ENCODE peak calls at places on chromosomes 2 and 18, in six cellular contexts. J is heart right ventricle, Y is PC-3, I is psoas muscle, P is A549, V is adrenal gland. A is an unnamed sample.

GRCh38 chr2:135074216-135074615 is 22.1 kb downstream of the RAB3GAP1 start:
- DNase-seq in J (no peak), Y (peak; percentile 79), I (no peak), P (no peak), V (no peak), A (no peak)

GRCh38 chr2:238251331-238251730 is 11.5 kb upstream of the HES6 start:
- DNase-seq in J (peak; percentile 6), Y (no peak), I (no peak), P (no peak), V (no peak), A (no peak)

GRCh38 chr2:177282101-177282573 is 17.6 kb upstream of the NFE2L2 start:
- DNase-seq in J (peak; percentile 17), Y (no peak), I (no peak), P (no peak), V (no peak), A (no peak)

GRCh38 chr2:145198555-145198954 is 678.6 kb upstream of the ZEB2 start:
- DNase-seq in J (no peak), Y (no peak), I (no peak), P (no peak), V (no peak), A (no peak)

GRCh38 chr2:23551875-23552274 is 166.9 kb downstream of the KLHL29 start:
- DNase-seq in J (no peak), Y (no peak), I (no peak), P (no peak), V (no peak), A (no peak)

GRCh38 chr2:115412501-115412900 is 970.1 kb downstream of the DPP10 start:
- DNase-seq in J (no peak), Y (peak; percentile 32), I (no peak), P (no peak), V (no peak), A (no peak)

GRCh38 chr2:8856176-8856575 is 18.8 kb upstream of the KIDINS220 start:
- DNase-seq in J (no peak), Y (no peak), I (no peak), P (no peak), V (no peak), A (no peak)

GRCh38 chr2:68428746-68429145 is 38.3 kb downstream of the FBXO48 start:
- DNase-seq in J (no peak), Y (no peak), I (no peak), P (no peak), V (no peak), A (no peak)

GRCh38 chr18:79203017-79203605 is 133.9 kb downstream of the ATP9B start:
- DNase-seq in J (no peak), Y (peak; percentile 93), I (no peak), P (no peak), V (no peak), A (no peak)

GRCh38 chr18:12946549-12947354 is 1.1 kb upstream of the SEH1L start:
- DNase-seq in J (peak; percentile 60), Y (peak; percentile 56), I (peak; percentile 46), P (peak; percentile 16), V (peak; percentile 82), A (peak; percentile 52)

GRCh38 chr2:108640731-108641130 is 78.6 kb upstream of the RANBP2 start:
- DNase-seq in J (no peak), Y (peak; percentile 78), I (no peak), P (peak; percentile 27), V (no peak), A (no peak)

DNA sequence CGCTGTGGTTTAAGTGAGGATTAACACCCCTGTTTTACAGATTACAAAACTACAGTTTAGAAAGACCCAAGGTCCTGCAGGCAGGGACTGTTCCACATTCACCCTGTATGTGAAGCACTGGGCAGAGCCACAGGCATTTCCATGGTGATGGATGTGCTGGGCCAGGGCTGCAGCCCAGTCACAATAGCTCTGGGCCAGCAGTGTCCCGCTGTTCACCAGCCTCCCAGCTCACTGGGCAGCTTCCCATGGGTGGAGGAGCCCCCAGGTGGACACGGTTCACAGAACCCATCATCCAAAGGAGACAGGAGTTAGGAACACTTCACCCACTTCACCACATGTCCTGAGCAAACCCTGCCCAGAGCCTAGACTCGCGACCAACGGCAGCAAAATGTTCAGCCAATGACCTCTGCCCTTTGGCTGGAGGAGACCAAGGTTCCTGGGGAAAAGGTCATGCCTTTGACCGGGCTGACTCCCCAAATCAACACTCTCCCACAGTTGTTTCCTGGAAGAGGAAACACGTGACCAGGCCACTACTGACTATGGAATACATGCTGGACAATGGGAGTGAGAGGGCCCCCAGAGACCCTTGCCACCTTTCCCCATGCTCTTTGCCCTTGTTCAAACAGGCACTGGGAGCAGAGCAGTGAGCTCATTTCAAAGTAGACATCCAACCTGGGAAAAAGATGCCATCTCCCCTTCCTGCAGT is 28.0 kb upstream of the SLC35F6 start:
- DNase-seq in J (no peak), Y (no peak), I (no peak), P (no peak), V (peak; percentile 85), A (no peak)
- TF ChIP-seq CTCF in J (no peak), Y (no peak), I (no peak), P (no peak), V (no peak), A (no peak)

DNA sequence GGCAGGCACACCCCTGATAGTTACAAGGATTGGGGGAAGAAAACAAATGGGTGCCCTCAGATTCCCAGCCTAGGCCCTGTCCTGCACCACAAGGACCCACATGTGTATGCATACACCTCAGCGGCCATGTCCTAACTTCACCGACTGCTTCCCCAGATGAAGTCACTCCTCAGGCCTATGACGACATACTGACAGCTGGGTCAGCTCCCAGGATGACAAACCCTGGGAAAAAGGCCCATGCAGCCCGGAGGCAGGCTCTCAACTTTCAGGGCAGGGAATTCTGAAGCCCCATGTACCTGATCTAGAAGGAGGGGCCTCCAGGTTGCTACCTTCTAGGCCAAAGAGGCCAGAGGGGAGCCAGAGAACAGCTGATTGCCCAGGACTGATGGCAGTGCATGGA is 11.0 kb upstream of the PLEKHM3 start:
- DNase-seq in J (no peak), Y (no peak), I (no peak), P (no peak), V (no peak), A (no peak)
- H3K4me1 ChIP-seq in J (peaks cover 6% of the 10 kb centered on the region), Y (peaks cover 17% of the 10 kb centered on the region), I (no peaks in the 10 kb centered on the region), P (peaks cover 6% of the 10 kb centered on the region), V (peaks cover 11% of the 10 kb centered on the region), A (no peaks in the 10 kb centered on the region)

DNA sequence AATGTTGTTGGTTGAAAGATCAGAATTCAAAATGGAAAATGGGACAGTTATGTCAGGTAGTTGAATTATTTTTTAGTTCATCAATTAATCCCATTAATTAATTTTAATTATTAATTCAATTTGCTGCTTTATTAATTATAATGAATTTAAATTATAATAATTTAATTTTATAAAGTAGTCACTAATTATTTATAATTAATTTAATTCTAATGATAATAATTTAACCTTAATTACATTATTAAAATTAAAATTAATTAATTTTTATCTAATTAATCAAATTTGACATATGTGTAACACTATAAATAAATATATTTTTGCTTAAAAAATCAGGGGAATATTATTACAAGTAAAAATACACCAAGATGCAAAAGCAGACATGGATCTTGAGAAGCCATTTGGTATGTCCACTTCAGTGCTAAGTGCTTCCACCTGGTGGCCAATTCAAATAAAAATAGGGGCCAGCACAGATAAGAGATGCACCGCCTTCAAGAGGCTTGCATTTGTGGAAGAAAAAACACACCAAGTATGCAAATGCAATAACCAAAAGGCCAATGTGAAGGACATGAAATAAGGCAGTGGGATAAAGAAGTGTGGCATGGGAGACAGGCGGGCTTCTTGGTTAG is 73.2 kb downstream of the MBP start:
- DNase-seq in J (no peak), Y (peak; percentile 81), I (no peak), P (peak; percentile 44), V (no peak), A (no peak)
- TF ChIP-seq CTCF in J (peak; percentile 68), Y (peak; percentile 73), I (peak; percentile 72), P (peak; percentile 43), V (peak; percentile 19), A (peak; percentile 37)

DNA sequence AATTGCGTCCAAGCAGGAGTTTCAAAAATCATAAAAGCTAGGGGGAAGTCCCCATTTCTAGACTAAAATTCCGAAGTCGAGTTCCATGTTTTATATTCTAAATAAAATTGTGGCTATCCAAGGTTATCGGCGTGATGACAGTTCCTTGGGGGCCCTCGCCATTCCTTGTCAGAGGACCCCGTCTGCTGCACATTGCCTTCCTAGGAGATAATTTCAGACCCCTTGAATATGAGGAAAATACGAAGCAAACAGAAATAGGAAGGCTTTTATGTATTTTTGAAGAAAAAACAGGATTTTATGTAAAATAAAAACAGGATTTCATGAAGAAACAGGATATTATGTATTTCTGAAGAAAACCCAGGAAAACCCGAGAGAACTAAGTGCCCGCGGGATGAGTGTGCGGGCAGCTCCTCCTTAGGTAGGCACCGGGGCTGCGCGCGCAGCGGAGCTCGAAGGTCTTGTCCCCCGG is 465 bp upstream of the PLEKHA3 start:
- DNase-seq in J (no peak), Y (no peak), I (no peak), P (no peak), V (no peak), A (no peak)
- H3K4me1 ChIP-seq in J (peaks cover 59% of the 10 kb centered on the region), Y (peaks cover 39% of the 10 kb centered on the region), I (peaks cover 46% of the 10 kb centered on the region), P (peaks cover 49% of the 10 kb centered on the region), V (peaks cover 57% of the 10 kb centered on the region), A (peaks cover 30% of the 10 kb centered on the region)

DNA sequence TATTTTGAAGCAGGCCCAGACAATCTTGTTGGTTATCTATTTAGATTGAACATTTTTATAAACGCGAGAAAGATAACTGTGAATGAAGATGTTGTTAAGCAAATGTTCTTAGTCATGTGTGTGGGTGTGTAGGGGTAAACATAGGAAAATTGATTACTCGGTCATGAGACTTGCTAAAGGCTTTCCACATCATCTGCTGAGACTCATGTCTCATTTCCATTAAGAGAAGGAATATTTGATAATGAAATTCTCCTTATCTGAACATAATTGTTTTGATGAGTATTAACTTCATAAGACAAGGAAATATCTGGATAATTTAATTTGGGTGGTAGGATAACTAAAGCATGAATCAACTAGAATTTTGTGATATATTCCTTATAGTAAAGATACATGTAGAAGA is 19.7 kb downstream of the CCDC102B start:
- DNase-seq in J (no peak), Y (no peak), I (no peak), P (no peak), V (no peak), A (no peak)
- TF ChIP-seq CTCF in J (no peak), Y (no peak), I (no peak), P (no peak), V (no peak), A (no peak)

GRCh38 chr2:27298391-27299080 is 9.7 kb downstream of the UCN start:
- DNase-seq in J (no peak), Y (peak; percentile 83), I (no peak), P (no peak), V (no peak), A (no peak)
- H3K4me1 ChIP-seq in J (peaks cover 8% of the 10 kb centered on the region), Y (peaks cover 24% of the 10 kb centered on the region), I (peaks cover 64% of the 10 kb centered on the region), P (peaks cover 17% of the 10 kb centered on the region), V (peaks cover 6% of the 10 kb centered on the region), A (no peaks in the 10 kb centered on the region)

GRCh38 chr2:110853516-110853915 is 121.1 kb downstream of the ACOXL start:
- DNase-seq in J (no peak), Y (peak; percentile 50), I (no peak), P (peak; percentile 38), V (peak; percentile 58), A (no peak)
- TF ChIP-seq CTCF in J (peak; percentile 61), Y (peak; percentile 76), I (peak; percentile 60), P (peak; percentile 53), V (no peak), A (peak; percentile 25)

A was measured in heart left ventricle.